ENCODE peak calls at places on chromosomes 7 and 10, in four cellular contexts. R is spleen, K is adrenal gland, T is Panc1. G is an unnamed sample.

GRCh38 chr10:114392112-114392835 is 12.0 kb downstream of the AFAP1L2 start:
- DNase-seq in R (no peak), K (no peak), T (no peak), G (no peak)

GRCh38 chr10:43254199-43254730 is 12.6 kb downstream of the RASGEF1A start:
- DNase-seq in R (peak; percentile 90), K (peak; percentile 17), T (no peak), G (peak; percentile 8)

GRCh38 chr10:71087622-71088021 is 124.7 kb upstream of the UNC5B start:
- DNase-seq in R (no peak), K (peak; percentile 9), T (no peak), G (no peak)

GRCh38 chr7:150466477-150466876 is 16.0 kb downstream of the GIMAP8 start:
- DNase-seq in R (no peak), K (no peak), T (no peak), G (no peak)

GRCh38 chr7:111229181-111229740 is 138.3 kb downstream of the LRRN3 start:
- DNase-seq in R (no peak), K (no peak), T (no peak), G (no peak)

GRCh38 chr7:7790041-7790751 is 71.8 kb upstream of the RPA3 start:
- DNase-seq in R (no peak), K (no peak), T (no peak), G (no peak)

GRCh38 chr10:96532523-96532922 is 18.8 kb upstream of the TLL2 start:
- DNase-seq in R (no peak), K (no peak), T (no peak), G (no peak)

GRCh38 chr7:30678805-30679204 is 3.5 kb downstream of the CRHR2 start:
- DNase-seq in R (no peak), K (no peak), T (no peak), G (no peak)

GRCh38 chr10:61257956-61258496 is 195.2 kb downstream of the TMEM26 start:
- DNase-seq in R (no peak), K (no peak), T (no peak), G (no peak)

GRCh38 chr7:14688208-14688607 is 214.3 kb downstream of the DGKB start:
- DNase-seq in R (no peak), K (no peak), T (no peak), G (no peak)

GRCh38 chr10:124197301-124198148 is 104.1 kb upstream of the CHST15 start:
- DNase-seq in R (no peak), K (no peak), T (no peak), G (no peak)

GRCh38 chr7:103609778-103610177 is 163.8 kb upstream of the SLC26A5 start:
- DNase-seq in R (no peak), K (no peak), T (no peak), G (no peak)

GRCh38 chr7:103613655-103614642 is 167.9 kb upstream of the SLC26A5 start:
- DNase-seq in R (no peak), K (no peak), T (no peak), G (no peak)
- TF ChIP-seq CTCF in R (no peak), K (no peak), T (peak; percentile 39), G (no peak)

GRCh38 chr7:149207324-149208035 is 12.1 kb downstream of the ZNF282 start:
- DNase-seq in R (peak; percentile 66), K (no peak), T (no peak), G (no peak)

GRCh38 chr7:149205690-149206381 is 10.5 kb downstream of the ZNF282 start:
- DNase-seq in R (peak; percentile 64), K (no peak), T (no peak), G (peak; percentile 17)

GRCh38 chr7:149210551-149210950 is 15.2 kb downstream of the ZNF282 start:
- DNase-seq in R (no peak), K (no peak), T (no peak), G (no peak)

GRCh38 chr7:149214020-149214720 is 18.8 kb downstream of the ZNF282 start:
- DNase-seq in R (no peak), K (no peak), T (no peak), G (no peak)

GRCh38 chr7:149209518-149210269 is 14.3 kb downstream of the ZNF282 start:
- DNase-seq in R (no peak), K (no peak), T (peak; percentile 38), G (no peak)
- TF ChIP-seq CTCF in R (no peak), K (peak; percentile 56), T (peak; percentile 87), G (peak; percentile 60)

GRCh38 chr10:118971876-118972275 is 57.6 kb upstream of the NANOS1 start:
- DNase-seq in R (no peak), K (no peak), T (no peak), G (no peak)

GRCh38 chr10:118973744-118974143 is 55.8 kb upstream of the NANOS1 start:
- DNase-seq in R (no peak), K (no peak), T (no peak), G (no peak)

GRCh38 chr10:118970770-118971169 is 58.7 kb upstream of the NANOS1 start:
- DNase-seq in R (no peak), K (no peak), T (no peak), G (no peak)

GRCh38 chr10:118969014-118969413 is 60.5 kb upstream of the NANOS1 start:
- DNase-seq in R (no peak), K (no peak), T (no peak), G (no peak)

DNA sequence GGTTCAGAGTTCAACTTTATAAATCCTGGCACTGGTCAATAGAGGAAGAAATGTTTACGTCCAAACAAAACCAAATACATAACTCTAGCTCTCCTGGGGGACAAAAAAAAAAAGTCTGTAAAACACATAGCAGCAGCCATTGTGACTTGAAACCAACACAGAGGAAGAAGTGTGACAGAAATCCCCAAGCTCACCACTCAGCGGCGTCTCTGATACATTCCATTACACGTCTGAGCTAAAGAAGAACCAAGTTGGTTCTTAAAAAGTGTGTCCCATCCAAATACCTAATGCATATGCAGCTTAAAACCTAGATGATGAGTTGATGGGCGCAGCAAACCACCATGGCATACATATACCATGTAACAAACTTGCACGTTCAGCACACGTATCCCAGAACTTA is 58.3 kb upstream of the NANOS1 start:
- DNase-seq in R (no peak), K (no peak), T (no peak), G (no peak)
- TF ChIP-seq CTCF in R (no peak), K (no peak), T (no peak), G (no peak)

DNA sequence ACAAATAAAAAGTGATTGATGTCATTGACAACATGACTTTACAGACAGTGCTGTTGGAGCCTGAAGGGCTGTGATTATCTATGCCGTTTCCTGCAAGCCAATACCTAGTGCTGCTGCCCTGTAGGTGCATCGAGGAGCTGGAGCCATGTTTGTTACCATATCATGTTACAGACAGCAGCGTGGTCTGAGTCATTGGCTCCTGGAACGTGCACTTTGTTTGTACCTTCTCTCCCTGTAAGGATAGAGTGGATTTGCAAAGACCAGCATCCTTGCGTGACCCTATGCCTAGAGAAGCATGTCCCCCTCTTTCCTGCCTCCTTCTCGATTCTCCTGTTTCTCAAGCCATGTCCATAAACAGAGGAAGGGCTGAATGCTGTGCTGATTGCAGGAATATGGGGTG is 597.2 kb downstream of the TYW1 start:
- DNase-seq in R (no peak), K (no peak), T (no peak), G (no peak)
- TF ChIP-seq CTCF in R (no peak), K (no peak), T (no peak), G (no peak)

GRCh38 chr10:14757996-14758395 is 16.7 kb downstream of the FAM107B start:
- DNase-seq in R (no peak), K (no peak), T (no peak), G (no peak)

GRCh38 chr10:14757394-14757793 is 17.3 kb downstream of the FAM107B start:
- DNase-seq in R (no peak), K (no peak), T (no peak), G (no peak)

GRCh38 chr10:14761372-14761771 is 13.3 kb downstream of the FAM107B start:
- DNase-seq in R (no peak), K (no peak), T (no peak), G (no peak)

GRCh38 chr10:14758451-14758850 is 16.2 kb downstream of the FAM107B start:
- DNase-seq in R (no peak), K (no peak), T (no peak), G (no peak)

GRCh38 chr10:14758994-14759664 is 15.6 kb downstream of the FAM107B start:
- DNase-seq in R (no peak), K (no peak), T (no peak), G (no peak)
- TF ChIP-seq CTCF in R (no peak), K (no peak), T (no peak), G (no peak)

GRCh38 chr7:135712182-135712782 is 15.7 kb downstream of the SLC13A4 start:
- DNase-seq in R (no peak), K (no peak), T (no peak), G (no peak)
- TF ChIP-seq CTCF in R (no peak), K (no peak), T (peak; percentile 10), G (no peak)

GRCh38 chr10:93068411-93069244 is 5.1 kb upstream of the CYP26A1 start:
- DNase-seq in R (no peak), K (no peak), T (no peak), G (no peak)
- TF ChIP-seq CTCF in R (no peak), K (no peak), T (peak; percentile 27), G (no peak)

GRCh38 chr10:19412531-19412930 is 363.9 kb downstream of the MALRD1 start:
- DNase-seq in R (no peak), K (peak; percentile 15), T (no peak), G (no peak)
- TF ChIP-seq CTCF in R (peak; percentile 23), K (peak; percentile 63), T (peak; percentile 25), G (peak; percentile 52)

GRCh38 chr10:78259394-78259793 is 225.7 kb downstream of the RPS24 start:
- DNase-seq in R (peak; percentile 68), K (no peak), T (no peak), G (no peak)

GRCh38 chr10:78260675-78261074 is 227.0 kb downstream of the RPS24 start:
- DNase-seq in R (no peak), K (no peak), T (no peak), G (no peak)

GRCh38 chr10:78261291-78261690 is 227.6 kb downstream of the RPS24 start:
- DNase-seq in R (peak; percentile 24), K (no peak), T (no peak), G (no peak)

GRCh38 chr10:78258303-78259030 is 224.8 kb downstream of the RPS24 start:
- DNase-seq in R (peak; percentile 45), K (no peak), T (no peak), G (no peak)

GRCh38 chr10:78260141-78260540 is 226.5 kb downstream of the RPS24 start:
- DNase-seq in R (peak; percentile 28), K (no peak), T (no peak), G (no peak)
- TF ChIP-seq CTCF in R (no peak), K (no peak), T (no peak), G (peak; percentile 28)

G was measured in progenitor cell of endocrine pancreas.